ENCODE peak calls at places on chromosomes 3 and 15, in four cellular contexts. V is fibroblast of mammary gland, S is AG09309, E is foreskin fibroblast. W is an unnamed sample.

GRCh38 chr15:52184721-52185120 is 6.5 kb downstream of the GNB5 start:
- DNase-seq in V (no peak), S (no peak), E (no peak), W (no peak)

GRCh38 chr3:141253811-141254210 is 22.2 kb downstream of the PXYLP1 start:
- DNase-seq in V (no peak), S (no peak), E (no peak), W (no peak)

GRCh38 chr3:111735271-111735758 is 123.8 kb upstream of the PHLDB2 start:
- DNase-seq in V (peak; percentile 80), S (peak; percentile 86), E (peak; percentile 89), W (no peak)

GRCh38 chr15:75659928-75660645 is 12.4 kb downstream of the SNX33 start:
- DNase-seq in V (peak; percentile 52), S (no peak), E (peak; percentile 75), W (peak; percentile 89)

GRCh38 chr3:136390574-136390973 is 140.4 kb downstream of the PCCB start:
- DNase-seq in V (no peak), S (no peak), E (no peak), W (no peak)

GRCh38 chr3:65173841-65174240 is 486.0 kb upstream of the ADAMTS9 start:
- DNase-seq in V (peak; percentile 62), S (no peak), E (peak; percentile 49), W (no peak)

GRCh38 chr3:188348445-188349244 is 194.7 kb downstream of the LPP start:
- DNase-seq in V (peak; percentile 94), S (peak; percentile 89), E (peak; percentile 91), W (peak; percentile 66)

GRCh38 chr15:78930577-78931388 is 14.1 kb downstream of the CTSH start:
- DNase-seq in V (peak; percentile 90), S (peak; percentile 88), E (peak; percentile 88), W (peak; percentile 81)

GRCh38 chr3:127043041-127043641 is 60.2 kb downstream of the PLXNA1 start:
- DNase-seq in V (no peak), S (no peak), E (no peak), W (no peak)

GRCh38 chr3:119434703-119435102 is 28.7 kb downstream of the TMEM39A start:
- DNase-seq in V (no peak), S (no peak), E (no peak), W (no peak)

GRCh38 chr15:74378853-74379252 is 11.4 kb upstream of the CYP11A1 start:
- DNase-seq in V (no peak), S (no peak), E (no peak), W (no peak)

GRCh38 chr3:194087995-194088841 is 47.7 kb upstream of the HES1 start:
- DNase-seq in V (peak; percentile 49), S (no peak), E (no peak), W (no peak)

GRCh38 chr3:48990636-48991421 is 788 bp downstream of the P4HTM start:
- DNase-seq in V (no peak), S (no peak), E (peak; percentile 49), W (no peak)

GRCh38 chr3:149618151-149619123 is 39.4 kb downstream of the WWTR1 start:
- DNase-seq in V (no peak), S (no peak), E (no peak), W (no peak)

GRCh38 chr15:70974004-70974832 is 81.6 kb downstream of the LRRC49 start:
- DNase-seq in V (peak; percentile 76), S (peak; percentile 49), E (peak; percentile 81), W (peak; percentile 57)

GRCh38 chr3:146160964-146161724 is at the start of gene PLOD2:
- DNase-seq in V (peak; percentile 80), S (peak; percentile 75), E (peak; percentile 94), W (no peak)

GRCh38 chr3:45817788-45818523 is 21.6 kb upstream of the SLC6A20 start:
- DNase-seq in V (peak; percentile 98), S (peak; percentile 90), E (peak; percentile 89), W (peak; percentile 70)

GRCh38 chr3:52495096-52495495 is at the start of gene STAB1:
- DNase-seq in V (no peak), S (no peak), E (no peak), W (no peak)

GRCh38 chr3:152338159-152338720 is 69.5 kb downstream of the MBNL1 start:
- DNase-seq in V (no peak), S (no peak), E (no peak), W (no peak)

GRCh38 chr3:187567741-187568140 is 102.5 kb downstream of the SST start:
- DNase-seq in V (peak; percentile 51), S (peak; percentile 80), E (peak; percentile 26), W (no peak)

GRCh38 chr15:98954411-98954810 is 53.2 kb downstream of the PGPEP1L start:
- DNase-seq in V (peak; percentile 53), S (peak; percentile 47), E (peak; percentile 94), W (peak; percentile 29)

GRCh38 chr15:89740137-89740536 is 10.9 kb downstream of the MESP1 start:
- DNase-seq in V (peak; percentile 75), S (no peak), E (peak; percentile 82), W (peak; percentile 72)

GRCh38 chr3:132242095-132242494 is 75.1 kb upstream of the ACP3 start:
- DNase-seq in V (no peak), S (no peak), E (no peak), W (no peak)

GRCh38 chr15:92848464-92848851 is 51.7 kb upstream of the CHD2 start:
- DNase-seq in V (no peak), S (no peak), E (no peak), W (no peak)

GRCh38 chr15:35437157-35437556 is 108.8 kb downstream of the DPH6 start:
- DNase-seq in V (peak; percentile 28), S (no peak), E (peak; percentile 36), W (peak; percentile 6)

GRCh38 chr3:171159822-171160157 is 133.3 kb upstream of the SLC2A2 start:
- DNase-seq in V (no peak), S (no peak), E (no peak), W (no peak)

GRCh38 chr15:60918234-60918964 is 310.7 kb downstream of the RORA start:
- DNase-seq in V (no peak), S (no peak), E (no peak), W (no peak)

GRCh38 chr3:159911011-159911663 is 77.5 kb upstream of the IL12A start:
- DNase-seq in V (no peak), S (no peak), E (no peak), W (no peak)

GRCh38 chr15:41416742-41417417 is at the start of gene RTF1:
- DNase-seq in V (peak; percentile 77), S (peak; percentile 40), E (peak; percentile 97), W (peak; percentile 41)

GRCh38 chr3:181725830-181726229 is 14.1 kb downstream of the SOX2 start:
- DNase-seq in V (no peak), S (no peak), E (no peak), W (no peak)
- H3K4me3 ChIP-seq in V (no peak overlapping the region), S (no peak overlapping the region), E (no peak overlapping the region), W (no peak overlapping the region)

DNA sequence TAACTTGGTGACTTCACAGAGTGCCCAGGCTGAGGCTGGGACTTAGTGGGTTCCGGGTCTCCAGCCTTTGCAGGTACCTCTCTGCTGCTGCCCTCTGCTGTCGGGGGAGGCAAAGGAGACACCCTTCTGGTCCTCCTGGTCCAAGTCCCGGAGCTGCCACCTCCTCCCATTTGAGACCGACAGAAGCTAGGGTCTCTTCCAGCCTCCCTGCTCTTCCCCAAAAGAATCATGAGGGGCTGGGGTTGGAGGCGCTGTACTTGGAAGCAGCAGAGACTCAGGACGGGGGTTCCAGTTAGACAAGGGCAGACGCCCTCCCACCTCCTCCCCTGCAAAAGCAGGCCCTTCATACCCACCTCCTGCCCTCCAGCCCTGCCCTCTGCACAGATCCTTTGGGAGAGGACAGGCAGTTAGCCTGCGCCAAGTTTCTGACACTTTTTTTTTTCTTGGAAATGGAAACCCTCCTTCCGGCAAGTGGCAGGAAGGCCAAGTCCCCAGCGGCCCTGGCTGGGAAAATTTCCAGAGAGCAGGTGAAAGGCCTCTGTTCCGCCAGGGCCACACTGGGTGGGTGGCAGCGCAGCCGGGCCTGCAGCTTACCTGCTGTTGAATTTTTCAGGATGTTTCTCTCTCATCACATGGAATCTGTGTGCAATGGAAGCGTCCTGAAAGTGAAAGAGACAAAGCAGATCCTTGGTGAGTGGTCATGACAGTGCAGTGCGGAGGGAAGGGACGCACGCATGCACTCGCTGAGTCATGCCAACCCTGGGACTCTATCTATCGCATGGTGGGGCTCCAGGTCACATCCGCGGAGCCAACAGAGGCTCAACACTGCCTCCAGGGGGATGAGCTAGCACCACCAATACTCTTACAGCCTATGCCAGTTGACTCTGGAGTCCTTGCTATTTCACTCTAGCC is 119.9 kb downstream of the DGKG start:
- DNase-seq in V (peak; percentile 86), S (peak; percentile 39), E (peak; percentile 43), W (no peak)
- TF ChIP-seq CTCF in V (peak; percentile 70), S (peak; percentile 65), E (peak; percentile 36), W (peak; percentile 52)

GRCh38 chr15:48532938-48533337 is 112.6 kb downstream of the FBN1 start:
- DNase-seq in V (peak; percentile 40), S (no peak), E (peak; percentile 21), W (no peak)

GRCh38 chr15:48538941-48539340 is 106.6 kb downstream of the FBN1 start:
- DNase-seq in V (no peak), S (no peak), E (no peak), W (no peak)

GRCh38 chr15:48533982-48534381 is 111.5 kb downstream of the FBN1 start:
- DNase-seq in V (no peak), S (no peak), E (peak; percentile 46), W (no peak)

GRCh38 chr15:48537277-48538113 is 108.0 kb downstream of the FBN1 start:
- DNase-seq in V (peak; percentile 52), S (no peak), E (peak; percentile 72), W (no peak)

GRCh38 chr15:48536681-48537091 is 108.8 kb downstream of the FBN1 start:
- DNase-seq in V (peak; percentile 40), S (peak; percentile 62), E (peak; percentile 41), W (no peak)
- H3K4me3 ChIP-seq in V (no peak overlapping the region), S (no peak overlapping the region), E (no peak overlapping the region), W (no peak overlapping the region)

DNA sequence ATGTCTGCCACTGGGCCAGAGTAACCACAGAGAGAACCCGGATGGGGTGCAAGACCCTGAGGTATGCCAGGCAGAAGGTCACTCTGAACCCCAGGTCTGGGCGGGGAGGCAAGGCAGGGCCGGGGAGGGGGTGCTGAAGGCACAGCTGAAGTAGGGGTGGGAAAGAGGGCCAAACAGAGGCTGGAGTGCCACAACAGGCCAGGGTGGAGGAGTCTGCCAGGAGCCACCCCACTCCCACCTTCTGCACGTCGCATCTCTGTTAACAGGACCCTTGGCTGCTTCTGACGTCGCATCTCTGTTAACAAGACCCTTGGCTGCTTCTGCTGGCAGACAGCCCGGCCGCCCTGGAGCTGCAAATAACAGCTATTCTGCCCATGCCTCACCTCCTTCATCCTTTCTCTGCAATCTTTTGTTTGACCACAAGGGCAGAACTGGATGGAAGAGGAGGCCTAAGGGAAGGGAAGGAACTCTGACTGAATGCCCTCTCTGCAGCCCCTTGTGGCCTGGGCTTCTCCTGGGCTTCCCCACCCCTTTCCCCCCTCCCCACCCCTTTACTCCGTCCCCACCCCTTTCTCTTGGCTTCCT is 20.6 kb upstream of the FBLN2 start:
- DNase-seq in V (peak; percentile 44), S (no peak), E (no peak), W (no peak)
- TF ChIP-seq CTCF in V (peak; percentile 43), S (peak; percentile 33), E (peak; percentile 7), W (peak; percentile 17)